ENCODE peak calls at places on chromosomes 3 and 15, in nine cellular contexts. D is body of pancreas, G is cardiac muscle cell, I is heart right ventricle, M is lung, C is hepatocyte, K is ovary, Q is endothelial cell of umbilical vein, L is left ventricle myocardium inferior. Z is an unnamed sample. For H3K4me1 and H3K36me3, the result is how much of the 10 kb centered on the place peaks cover.

GRCh38 chr3:48415251-48415953 is 14.5 kb downstream of the PLXNB1 start:
- DNase-seq in K (peak), D (no peak), G (no peak), I (no peak), Q (no peak), M (no peak), C (no peak), L (no peak), Z (no peak)

GRCh38 chr3:11477286-11477935 is 166.3 kb downstream of the VGLL4 start:
- DNase-seq in C (peak), M (no peak), L (no peak), K (no peak), D (no peak), I (no peak), Q (peak), G (peak), Z (no peak)

GRCh38 chr3:166362698-166363097 is 525.5 kb upstream of the BCHE start:
- DNase-seq in C (no peak), K (no peak), L (no peak), G (no peak), Q (no peak), D (no peak), M (no peak), I (no peak), Z (no peak)

GRCh38 chr3:152047465-152047864 is 174.0 kb downstream of the SUCNR1 start:
- DNase-seq in D (no peak), I (no peak), K (no peak), L (no peak), Q (peak), M (no peak), G (peak), C (no peak), Z (no peak)

GRCh38 chr3:127159547-127159946 is 33.4 kb upstream of the PRR23E start:
- DNase-seq in G (no peak), Q (no peak), C (no peak), K (no peak), L (no peak), I (no peak), D (no peak), M (no peak), Z (no peak)

GRCh38 chr3:121463745-121464144 is 82.0 kb downstream of the POLQ start:
- DNase-seq in L (no peak), I (no peak), G (no peak), D (no peak), M (no peak), Q (no peak), K (no peak), C (no peak), Z (no peak)

GRCh38 chr15:82999426-82999825 is 12.0 kb downstream of the C15orf40 start:
- DNase-seq in Q (no peak), I (no peak), D (no peak), M (no peak), C (no peak), G (no peak), K (no peak), L (no peak), Z (no peak)

GRCh38 chr3:136332776-136333175 is 82.6 kb downstream of the PCCB start:
- DNase-seq in C (no peak), I (no peak), K (no peak), D (no peak), M (no peak), L (no peak), G (peak), Q (no peak), Z (no peak)

GRCh38 chr3:147838650-147839049 is 429.5 kb downstream of the ZIC1 start:
- DNase-seq in G (peak), M (no peak), K (no peak), D (no peak), L (no peak), I (no peak), Q (no peak), C (peak), Z (no peak)

GRCh38 chr3:3799173-3800075 is at the start of gene LRRN1:
- DNase-seq in G (no peak), D (peak), K (peak), M (peak), L (peak), Q (no peak), I (peak), C (peak), Z (peak)

GRCh38 chr3:64399205-64399800 is 174.0 kb upstream of the PRICKLE2 start:
- DNase-seq in L (no peak), I (peak), K (no peak), G (peak), M (no peak), Q (peak), D (peak), C (peak), Z (no peak)

GRCh38 chr3:14520149-14520548 is 20.0 kb downstream of the GRIP2 start:
- DNase-seq in C (no peak), I (no peak), G (no peak), L (no peak), D (no peak), K (no peak), Q (no peak), M (no peak), Z (no peak)

GRCh38 chr3:186287723-186288122 is 74.3 kb downstream of the DGKG start:
- DNase-seq in M (no peak), C (no peak), Q (no peak), G (peak), L (no peak), D (no peak), K (no peak), I (no peak), Z (no peak)

GRCh38 chr15:46703352-46703861 is 1013.9 kb upstream of the SEMA6D start:
- DNase-seq in L (no peak), C (no peak), I (no peak), K (no peak), G (no peak), M (no peak), D (no peak), Q (no peak), Z (no peak)

GRCh38 chr3:111907151-111907550 is 48.1 kb downstream of the PHLDB2 start:
- DNase-seq in D (no peak), I (no peak), G (no peak), Q (no peak), M (no peak), L (no peak), C (no peak), K (no peak), Z (no peak)
- H3K4me1 ChIP-seq in D (under half), I (under half), G (under half), Q (under half), M (under half), L (half or more), C (under half), K (under half), Z (under half)

GRCh38 chr3:183981990-183982658 is 35.6 kb downstream of the ABCC5 start:
- DNase-seq in M (no peak), G (no peak), I (no peak), Q (no peak), K (no peak), C (no peak), L (no peak), D (no peak), Z (no peak)
- H3K36me3 ChIP-seq in M (under half), G (half or more), I (under half), Q (under half), K (under half), C (under half), L (half or more), D (under half), Z (under half)

GRCh38 chr3:53496984-53497383 is 2.6 kb downstream of the CACNA1D start:
- DNase-seq in I (no peak), G (no peak), M (no peak), K (no peak), D (no peak), L (no peak), Q (no peak), C (no peak), Z (no peak)

GRCh38 chr3:53493997-53494791 is at the start of gene CACNA1D:
- DNase-seq in G (peak), K (peak), Q (no peak), C (peak), M (peak), D (peak), L (no peak), I (no peak), Z (no peak)

GRCh38 chr3:53495091-53495517 is 693 bp downstream of the CACNA1D start:
- DNase-seq in I (no peak), C (no peak), L (no peak), G (no peak), M (no peak), K (no peak), Q (no peak), D (no peak), Z (no peak)

GRCh38 chr3:53493618-53493996 is 804 bp upstream of the CACNA1D start:
- DNase-seq in D (no peak), K (no peak), I (no peak), G (no peak), M (no peak), C (no peak), L (no peak), Q (no peak), Z (no peak)

GRCh38 chr3:53495518-53496501 is 1.4 kb downstream of the CACNA1D start:
- DNase-seq in I (no peak), D (peak), K (peak), C (peak), Q (no peak), M (no peak), G (no peak), L (no peak), Z (no peak)
- H3K4me3 ChIP-seq in I (peak), D (peak), K (peak), C (peak), Q (no peak), M (peak), G (peak), L (peak), Z (no peak)

GRCh38 chr3:188955919-188956318 is 215.9 kb upstream of the TPRG1 start:
- DNase-seq in C (no peak), K (no peak), L (no peak), I (no peak), M (no peak), G (no peak), D (no peak), Q (no peak), Z (no peak)
- H3K4me1 ChIP-seq in C (under half), K (under half), L (under half), I (under half), M (under half), G (under half), D (under half), Q (under half), Z (under half)

GRCh38 chr15:84643838-84644237 is 10.2 kb downstream of the WDR73 start:
- DNase-seq in I (no peak), C (no peak), M (no peak), L (no peak), Q (no peak), D (no peak), K (no peak), G (no peak), Z (no peak)
- H3K36me3 ChIP-seq in I (under half), C (under half), M (half or more), L (half or more), Q (under half), D (under half), K (under half), G (half or more), Z (half or more)

Z was measured in CD8-positive, alpha-beta memory T cell.